ENCODE peak calls at places on chromosome 7, in six cellular contexts. E is H1, K is HepG2, M is K562, H is HCT116, Z is GM12878. N is an unnamed sample. For H3K36me3, the result is how much of the 10 kb centered on the place peaks cover.

GRCh38 chr7:2668401-2668800 is 19.6 kb upstream of the AMZ1 start:
- DNase-seq in E (no peak), K (no peak), M (no peak), H (no peak), Z (no peak), N (no peak)

GRCh38 chr7:132592238-132592946 is 16.1 kb upstream of the PLXNA4 start:
- DNase-seq in E (no peak), K (no peak), M (no peak), H (no peak), Z (no peak), N (no peak)

GRCh38 chr7:117637937-117638336 is 158.1 kb downstream of the CFTR start:
- DNase-seq in E (no peak), K (no peak), M (no peak), H (no peak), Z (no peak), N (no peak)

GRCh38 chr7:14504134-14504533 is 398.4 kb downstream of the DGKB start:
- DNase-seq in E (no peak), K (no peak), M (no peak), H (no peak), Z (no peak), N (peak)

GRCh38 chr7:139776486-139777303 is 1.1 kb downstream of the HIPK2 start:
- DNase-seq in E (no peak), K (peak), M (peak), H (no peak), Z (peak), N (no peak)

GRCh38 chr7:99313204-99313573 is 12.5 kb upstream of the ARPC1A start:
- DNase-seq in E (no peak), K (no peak), M (no peak), H (no peak), Z (no peak), N (no peak)

GRCh38 chr7:107996072-107996824 is 6.7 kb downstream of the LAMB1 start:
- DNase-seq in E (no peak), K (no peak), M (no peak), H (no peak), Z (no peak), N (no peak)

GRCh38 chr7:156039194-156039593 is 226.9 kb upstream of the SHH start:
- DNase-seq in E (no peak), K (no peak), M (no peak), H (no peak), Z (no peak), N (no peak)

DNA sequence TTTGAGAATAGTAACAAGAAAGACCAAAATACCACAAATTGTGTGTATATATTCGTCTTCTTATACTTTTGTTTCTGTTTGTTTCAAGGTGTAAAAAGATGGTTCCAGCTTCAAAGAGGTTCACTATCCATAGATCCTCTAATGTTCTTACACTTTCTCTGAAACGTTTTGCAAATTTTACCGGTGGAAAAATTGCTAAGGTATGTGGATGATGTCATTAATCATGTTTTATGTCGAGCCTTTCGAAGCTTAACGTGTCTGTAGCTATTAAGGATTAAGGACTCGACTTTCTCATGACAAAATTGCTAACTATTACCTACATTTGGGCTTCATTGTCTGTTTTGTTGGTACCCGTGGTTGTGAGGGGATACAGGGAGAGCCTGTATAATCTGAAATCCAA is 112.8 kb downstream of the ANKRD61 start:
- DNase-seq in E (no peak), K (no peak), M (no peak), H (no peak), Z (no peak), N (no peak)
- H3K36me3 ChIP-seq in E (under half), K (half or more), M (half or more), H (under half), Z (under half), N (half or more)

DNA sequence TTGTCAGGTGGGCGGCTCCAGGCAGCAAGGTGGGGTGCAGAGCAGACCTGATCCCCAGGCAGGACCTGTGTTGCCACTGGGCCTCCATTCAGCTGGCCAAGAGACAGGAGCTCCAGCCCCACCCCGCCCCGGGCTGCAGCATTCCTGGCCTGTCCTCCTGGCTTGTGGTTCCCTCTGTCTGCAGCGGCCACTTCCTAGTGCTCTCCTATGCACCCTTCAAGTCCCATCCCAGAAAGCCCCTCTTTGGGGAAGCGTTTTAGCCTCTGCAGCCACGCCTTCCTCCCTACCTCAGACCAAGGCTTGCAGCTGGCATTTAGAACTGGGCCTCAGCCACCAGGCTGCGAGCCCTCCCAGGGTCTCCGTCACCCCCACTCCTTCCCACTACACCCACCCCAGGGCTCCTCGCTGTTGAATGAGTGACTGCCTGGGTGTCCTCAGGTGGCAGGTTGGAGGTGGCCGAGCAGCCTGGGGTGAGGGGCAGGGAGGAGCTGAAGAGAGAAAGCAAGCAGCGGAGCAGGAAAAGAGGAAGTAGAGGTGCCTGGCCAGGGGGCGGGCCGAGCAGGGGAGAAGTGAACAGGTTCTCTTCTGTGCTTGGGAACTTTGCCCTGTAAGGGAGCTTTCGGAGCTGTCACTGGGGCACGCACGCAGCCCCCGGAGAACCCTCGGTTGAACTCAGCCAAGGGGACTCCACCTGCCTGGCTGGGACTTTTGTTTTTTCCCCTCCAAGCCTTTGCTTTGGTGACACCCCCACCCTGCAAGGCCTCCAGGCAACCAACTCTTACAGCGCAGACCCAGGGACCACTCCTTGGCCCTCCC is 109.1 kb upstream of the TNRC18 start:
- DNase-seq in E (no peak), K (peak), M (peak), H (no peak), Z (peak), N (no peak)
- TF ChIP-seq YY1 in E (no peak), K (no peak), M (no peak), H (no peak), Z (no peak), N (no peak)

DNA sequence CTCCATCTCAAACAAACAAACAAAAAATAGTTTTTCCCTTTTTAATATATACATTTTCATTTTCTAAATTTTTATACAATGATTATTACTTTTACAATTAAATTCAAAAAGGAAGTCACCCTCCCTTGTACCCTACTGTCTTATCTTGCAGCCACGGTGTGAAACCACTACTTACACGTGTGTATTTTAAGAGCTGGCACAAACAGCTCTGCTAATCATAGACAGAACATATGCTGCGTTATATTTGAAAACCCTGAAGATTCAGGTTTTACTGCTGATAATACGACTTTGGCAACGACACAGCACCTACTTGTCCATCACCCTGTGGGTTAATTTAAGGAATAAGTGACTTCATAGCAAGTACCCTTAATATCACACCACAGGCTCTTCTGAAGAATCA is 991 bp downstream of the ANKRD61 start:
- DNase-seq in E (no peak), K (no peak), M (peak), H (no peak), Z (no peak), N (no peak)
- H3K36me3 ChIP-seq in E (under half), K (half or more), M (half or more), H (under half), Z (under half), N (half or more)

GRCh38 chr7:7764515-7765138 is 46.2 kb upstream of the RPA3 start:
- DNase-seq in E (no peak), K (no peak), M (no peak), H (no peak), Z (no peak), N (no peak)
- TF ChIP-seq YY1 in E (no peak), K (no peak), M (no peak), H (no peak), Z (no peak), N (no peak)